ENCODE peak calls at places on chromosome 5, in seven cellular contexts. N, V, T, W, M, H and O are unnamed samples.

GRCh38 chr5:2415678-2416077 is 335.8 kb downstream of the IRX2 start:
- DNase-seq in M (no peak), H (no peak), V (peak), T (no peak), N (no peak), W (no peak), O (no peak)

GRCh38 chr5:20020235-20020634 is 32.2 kb upstream of the CDH18 start:
- DNase-seq in W (no peak), M (no peak), H (no peak), T (no peak), V (no peak), N (no peak), O (no peak)

GRCh38 chr5:14748180-14748900 is 83.8 kb downstream of the OTULIN start:
- DNase-seq in W (no peak), H (no peak), T (no peak), N (no peak), M (no peak), V (peak), O (no peak)

GRCh38 chr5:87154191-87154590 is 113.5 kb upstream of the RASA1 start:
- DNase-seq in M (no peak), W (no peak), T (no peak), V (no peak), N (no peak), H (no peak), O (no peak)

GRCh38 chr5:11422342-11422741 is 481.9 kb downstream of the CTNND2 start:
- DNase-seq in V (no peak), M (no peak), N (no peak), H (no peak), T (no peak), W (no peak), O (no peak)

GRCh38 chr5:150116667-150117395 is 30.5 kb upstream of the CSF1R start:
- DNase-seq in T (peak), M (no peak), N (no peak), W (no peak), V (no peak), H (no peak), O (no peak)

GRCh38 chr5:130871346-130872086 is 293.5 kb downstream of the HINT1 start:
- DNase-seq in N (peak), T (no peak), M (peak), H (no peak), V (no peak), W (no peak), O (peak)

GRCh38 chr5:157290981-157291711 is 25.2 kb downstream of the CYFIP2 start:
- DNase-seq in M (no peak), T (no peak), W (no peak), H (peak), V (no peak), N (no peak), O (no peak)

GRCh38 chr5:179795863-179796833 is 2.4 kb downstream of the LTC4S start:
- DNase-seq in V (peak), H (peak), M (peak), T (peak), N (peak), W (peak), O (peak)

DNA sequence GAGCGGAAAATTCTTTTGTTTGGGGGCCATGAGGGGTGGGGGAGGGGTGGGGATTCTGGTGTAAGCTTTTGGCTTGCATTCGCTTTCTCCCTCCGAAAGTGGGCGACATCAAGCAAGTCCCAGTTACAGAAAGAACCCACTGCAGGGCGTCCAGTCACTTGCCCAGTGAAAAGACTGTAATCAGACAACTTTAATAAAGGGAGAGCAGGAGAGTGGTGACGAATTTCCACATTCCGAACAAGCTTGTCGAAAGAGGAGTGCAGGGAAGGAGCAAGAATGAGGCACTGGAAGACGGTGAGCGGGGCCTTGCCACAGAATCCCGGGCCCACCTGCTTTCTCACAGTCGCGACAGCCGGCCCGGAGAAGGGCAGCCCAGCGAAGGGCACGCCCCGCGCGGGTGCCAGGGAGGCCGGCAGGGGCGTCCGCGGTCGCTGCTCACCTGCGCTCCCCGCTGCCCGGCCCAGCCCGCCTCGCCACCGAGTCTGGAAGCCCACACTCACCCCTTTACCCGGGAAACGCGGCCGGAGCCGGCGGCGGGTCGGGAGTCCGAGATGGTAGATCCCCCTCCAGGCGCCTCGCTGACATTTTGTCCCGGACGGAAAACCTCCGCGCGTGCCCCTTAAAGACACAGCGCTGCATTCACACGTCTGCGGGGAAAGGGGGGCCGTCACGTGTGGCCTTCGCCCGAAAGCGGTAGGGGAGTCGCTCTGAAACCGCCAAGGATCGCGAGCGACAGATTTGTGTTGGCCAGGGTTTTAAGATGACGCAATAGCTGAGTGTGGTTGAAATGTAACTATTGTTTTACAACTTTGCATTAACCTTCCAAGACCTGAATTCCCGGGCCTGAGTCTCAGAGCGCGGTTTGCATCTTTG is at the start of gene ZBED3:
- DNase-seq in H (peak), T (peak), M (peak), W (peak), V (peak), N (peak), O (peak)
- TF ChIP-seq POLR2A in H (peak), T (peak), M (peak), W (no peak), V (peak), N (peak), O (peak)

DNA sequence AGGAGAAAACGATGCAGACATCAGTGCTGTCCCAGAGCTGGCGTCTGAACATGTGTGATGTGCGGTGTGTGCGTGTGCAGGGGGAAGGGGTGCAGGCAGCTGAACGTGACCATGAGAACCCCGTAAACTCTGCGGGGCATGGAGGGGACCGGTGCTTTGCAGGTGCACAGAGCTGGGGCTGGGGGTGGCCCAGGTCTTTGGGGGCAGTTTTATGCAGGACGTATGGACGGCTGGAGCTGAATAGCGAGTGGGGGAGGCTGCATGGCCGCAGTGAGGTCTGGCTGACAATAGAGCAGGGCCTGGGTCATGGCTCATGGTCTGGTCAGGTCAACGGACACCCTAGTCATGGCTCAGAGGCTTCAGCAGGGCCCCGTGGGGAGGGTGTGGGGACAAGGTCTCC is 3.3 kb upstream of the EXOC3 start:
- DNase-seq in W (peak), N (no peak), T (no peak), V (no peak), H (no peak), M (peak), O (no peak)
- TF ChIP-seq POLR2A in W (no peak), N (no peak), T (no peak), V (no peak), H (no peak), M (no peak), O (no peak)

DNA sequence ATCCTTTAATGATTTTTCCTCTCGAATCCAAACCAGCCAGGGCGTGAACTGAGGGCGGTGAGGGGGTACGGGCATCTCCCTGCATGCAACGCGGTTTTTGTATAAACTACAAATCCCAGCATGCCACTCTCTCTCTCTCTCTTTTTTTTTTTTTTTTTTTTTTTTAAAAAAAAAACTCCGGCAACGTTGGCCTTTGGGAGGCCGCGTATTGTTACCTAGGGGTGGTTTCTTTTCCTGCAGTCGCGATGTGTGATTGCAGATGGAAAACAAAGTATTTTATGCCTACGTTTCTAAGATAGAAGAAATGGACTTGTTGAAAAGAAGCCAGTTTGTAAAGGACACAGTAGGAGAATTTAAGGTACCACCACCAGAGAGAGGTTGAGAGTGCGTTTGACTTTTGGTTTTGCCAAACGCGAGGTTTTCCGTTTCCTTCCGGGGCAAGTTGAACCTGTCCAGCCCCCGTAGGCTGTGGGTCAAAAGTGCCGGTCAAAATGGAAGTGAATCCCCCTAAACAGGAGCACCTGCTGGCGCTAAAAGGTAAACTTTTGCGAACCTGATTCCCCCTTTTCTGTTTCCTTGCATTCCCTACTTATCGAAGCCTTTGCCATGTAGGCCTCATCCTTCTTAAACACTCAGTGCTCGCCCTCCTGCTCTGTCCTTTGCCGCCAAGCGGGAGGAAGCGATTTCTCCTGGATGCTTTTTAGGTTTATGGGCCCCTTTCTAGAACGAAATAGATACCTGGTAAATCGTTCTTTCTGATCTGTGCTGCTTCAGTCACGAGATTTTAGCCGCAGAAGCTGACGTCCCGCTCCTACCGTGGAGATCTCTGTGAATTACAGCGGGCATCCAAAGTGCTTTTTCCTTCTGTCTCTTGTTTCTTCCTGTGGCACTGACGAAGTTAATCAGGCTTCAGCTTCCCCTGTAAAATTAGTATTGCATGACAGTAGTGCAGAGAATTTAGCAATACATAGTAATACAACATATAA is at the start of the genes SHLD3 and TRAPPC13:
- DNase-seq in T (peak), V (no peak), N (peak), W (peak), M (peak), H (peak), O (peak)
- TF ChIP-seq POLR2A in T (no peak), V (peak), N (peak), W (no peak), M (no peak), H (no peak), O (peak)

GRCh38 chr5:140696891-140697492 is 3.3 kb upstream of the ZMAT2 start:
- DNase-seq in M (no peak), W (no peak), H (no peak), N (no peak), T (no peak), V (no peak), O (no peak)

GRCh38 chr5:140690376-140690932 is 716 bp downstream of the HARS1 start:
- DNase-seq in M (no peak), V (no peak), H (no peak), N (no peak), T (no peak), W (no peak), O (no peak)

GRCh38 chr5:140694276-140694675 is 3.0 kb downstream of the HARS2 start:
- DNase-seq in H (no peak), W (no peak), M (no peak), N (no peak), V (no peak), T (no peak), O (no peak)

DNA sequence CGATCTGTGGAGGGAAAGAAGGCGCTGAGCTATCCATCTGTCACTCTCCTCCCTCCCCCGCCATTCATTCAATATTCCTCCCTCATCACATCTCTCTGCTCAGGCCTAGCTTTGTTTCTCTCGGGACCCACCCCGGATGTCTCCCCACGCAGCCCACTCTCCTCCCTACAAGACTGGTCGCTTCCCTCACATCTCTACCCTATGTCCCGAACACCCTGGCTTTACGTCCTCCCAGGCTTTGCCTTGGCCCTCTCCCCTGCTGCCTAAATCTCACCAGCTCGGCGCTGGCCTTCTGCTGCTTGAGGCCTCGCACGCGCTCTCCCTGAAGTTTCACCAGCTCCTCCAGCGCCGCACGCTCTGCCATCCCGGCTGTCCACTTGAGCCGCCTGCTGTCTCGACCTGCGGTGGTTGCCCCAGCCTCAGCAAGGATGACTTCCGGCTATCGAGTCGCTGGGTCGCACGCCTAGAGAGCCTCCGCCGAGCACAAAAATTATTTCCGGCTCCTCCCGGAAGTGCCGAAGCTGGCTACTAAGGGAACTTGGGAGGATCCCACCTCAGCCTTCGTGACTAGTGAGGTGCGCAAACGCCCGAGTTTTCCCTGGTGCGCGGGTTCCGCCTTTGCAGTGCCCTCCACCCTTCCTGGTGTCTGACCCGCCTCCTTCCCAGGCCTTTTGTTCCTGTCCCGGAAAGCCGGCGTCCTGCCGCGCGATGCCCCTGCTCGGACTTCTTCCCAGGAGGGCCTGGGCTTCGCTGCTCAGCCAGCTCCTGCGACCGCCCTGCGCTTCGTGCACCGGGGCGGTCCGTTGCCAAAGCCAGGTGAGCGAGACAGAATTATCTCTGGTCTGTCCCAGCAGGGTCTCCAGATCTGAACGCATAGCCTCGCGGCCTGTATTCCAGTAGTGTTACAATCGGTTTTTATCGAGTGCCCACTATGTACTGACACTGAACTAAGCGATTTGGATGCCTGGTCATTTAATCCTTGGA is at the start of the genes HARS1 and HARS2:
- DNase-seq in T (peak), W (peak), H (peak), N (peak), V (peak), M (peak), O (peak)
- TF ChIP-seq POLR2A in T (peak), W (no peak), H (peak), N (peak), V (peak), M (peak), O (peak)

GRCh38 chr5:75336625-75337336 is at the start of gene HMGCR:
- DNase-seq in M (peak), N (peak), T (peak), V (peak), W (peak), H (peak), O (peak)
- TF ChIP-seq POLR2A in M (no peak), N (peak), T (peak), V (peak), W (no peak), H (peak), O (peak)

GRCh38 chr5:134223406-134224251 is 2.2 kb downstream of the PPP2CA start:
- DNase-seq in H (no peak), T (no peak), N (no peak), V (no peak), M (no peak), W (no peak), O (no peak)

GRCh38 chr5:134227259-134227658 is 1.4 kb upstream of the PPP2CA start:
- DNase-seq in V (no peak), M (peak), T (peak), N (no peak), W (no peak), H (peak), O (no peak)

GRCh38 chr5:134226441-134227192 is 744 bp upstream of the PPP2CA start:
- DNase-seq in M (no peak), T (no peak), W (peak), N (peak), H (no peak), V (peak), O (peak)

GRCh38 chr5:134225780-134226440 is at the start of gene PPP2CA:
- DNase-seq in V (peak), H (peak), W (peak), M (peak), T (peak), N (peak), O (peak)

DNA sequence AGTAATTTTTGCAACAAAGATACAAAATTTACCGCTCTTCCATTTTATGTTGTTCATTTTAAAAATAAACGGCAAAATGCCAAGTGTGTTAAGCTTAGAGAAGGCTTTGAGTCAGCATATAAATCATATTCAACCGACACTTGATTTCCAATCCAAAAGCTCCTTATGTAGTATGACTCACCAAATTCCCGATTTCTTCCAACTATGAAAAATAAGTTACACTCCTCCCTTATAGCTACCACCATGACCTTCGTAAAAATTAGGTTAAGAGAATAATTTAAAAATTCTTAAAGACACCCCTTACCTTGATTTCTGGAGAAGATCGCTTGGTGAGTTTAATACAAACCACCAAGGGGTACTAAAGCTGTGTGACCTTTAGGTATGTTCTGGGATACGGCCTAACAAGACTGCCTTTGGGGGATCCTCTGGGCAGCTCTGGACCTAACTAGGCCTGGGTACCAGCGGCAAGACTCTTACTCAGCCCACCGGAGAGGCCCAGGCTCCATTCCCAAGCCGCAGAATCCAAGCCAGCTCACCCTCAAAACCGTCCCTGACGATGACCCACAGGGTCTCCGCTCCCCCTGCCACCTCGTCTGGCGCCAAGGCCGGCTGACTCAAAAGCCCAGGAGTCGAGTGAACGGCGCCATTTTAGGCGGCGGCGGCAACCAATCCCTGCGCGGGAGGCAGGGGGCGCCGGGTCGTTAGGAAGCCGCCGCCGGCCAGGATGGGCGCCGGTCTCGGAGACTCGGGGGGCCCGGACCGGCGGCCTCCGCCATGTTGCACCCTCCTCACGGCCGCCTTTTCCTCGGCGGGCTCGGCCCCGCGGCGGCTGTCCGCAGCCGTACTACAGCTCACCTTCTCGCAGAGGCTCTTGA is 731 bp downstream of the PPP2CA start:
- DNase-seq in V (peak), N (peak), H (peak), T (peak), M (peak), W (peak), O (peak)
- TF ChIP-seq POLR2A in V (no peak), N (no peak), H (no peak), T (no peak), M (peak), W (no peak), O (peak)

GRCh38 chr5:148915224-148915803 is 88.9 kb downstream of the ADRB2 start:
- DNase-seq in T (no peak), W (no peak), N (no peak), V (no peak), M (no peak), H (no peak), O (no peak)

GRCh38 chr5:148913985-148914421 is 87.6 kb downstream of the ADRB2 start:
- DNase-seq in W (no peak), N (peak), V (no peak), M (no peak), H (no peak), T (no peak), O (no peak)

GRCh38 chr5:148912146-148912545 is 85.7 kb downstream of the ADRB2 start:
- DNase-seq in V (no peak), M (no peak), H (no peak), W (no peak), N (no peak), T (no peak), O (no peak)

GRCh38 chr5:148912714-148913398 is 86.4 kb downstream of the ADRB2 start:
- DNase-seq in N (peak), W (no peak), V (no peak), H (no peak), T (no peak), M (peak), O (no peak)

GRCh38 chr5:148913493-148913892 is 87.1 kb downstream of the ADRB2 start:
- DNase-seq in N (no peak), W (no peak), H (no peak), T (no peak), M (no peak), V (no peak), O (no peak)
- TF ChIP-seq POLR2A in N (no peak), W (no peak), H (no peak), T (no peak), M (no peak), V (no peak), O (no peak)

GRCh38 chr5:91378683-91379601 is 4.2 kb downstream of the ARRDC3 start:
- DNase-seq in T (no peak), V (no peak), H (no peak), N (peak), M (no peak), W (no peak), O (no peak)

GRCh38 chr5:91380491-91381133 is 2.5 kb downstream of the ARRDC3 start:
- DNase-seq in H (peak), N (peak), V (peak), M (peak), W (peak), T (peak), O (peak)

GRCh38 chr5:91381134-91381773 is 1.9 kb downstream of the ARRDC3 start:
- DNase-seq in W (no peak), T (no peak), H (no peak), M (no peak), V (no peak), N (no peak), O (no peak)

GRCh38 chr5:91381774-91382492 is 1.2 kb downstream of the ARRDC3 start:
- DNase-seq in H (peak), W (peak), T (peak), V (no peak), N (peak), M (peak), O (no peak)

GRCh38 chr5:91379602-91380490 is 3.3 kb downstream of the ARRDC3 start:
- DNase-seq in M (peak), N (peak), V (peak), H (peak), W (peak), T (peak), O (peak)
- TF ChIP-seq POLR2A in M (peak), N (peak), V (peak), H (peak), W (no peak), T (peak), O (peak)

GRCh38 chr5:136114406-136115132 is 18.1 kb upstream of the SMAD5 start:
- DNase-seq in T (no peak), V (no peak), H (no peak), N (no peak), W (no peak), M (no peak), O (no peak)
- TF ChIP-seq POLR2A in T (no peak), V (no peak), H (no peak), N (no peak), W (no peak), M (no peak), O (no peak)